ENCODE peak calls at places on chromosomes 13 and 19, in four cellular contexts. V, Q, T and I are unnamed samples.

GRCh38 chr13:110912651-110913051 is 2.2 kb downstream of the ANKRD10 start:
- DNase-seq in Q (peak; percentile 86), T (no peak), V (no peak), I (no peak)

GRCh38 chr19:55580628-55581144 is at the start of gene ZNF579:
- DNase-seq in T (peak; percentile 97), Q (peak; percentile 89), V (peak; percentile 92), I (peak; percentile 80)

GRCh38 chr13:48156466-48156865 is 61.6 kb upstream of the MED4 start:
- DNase-seq in T (no peak), V (peak; percentile 66), Q (no peak), I (peak; percentile 36)

GRCh38 chr13:23547000-23547590 is 23.1 kb upstream of the TNFRSF19 start:
- DNase-seq in Q (peak; percentile 20), V (peak; percentile 50), T (no peak), I (peak; percentile 66)

GRCh38 chr13:46556380-46556779 is 3.4 kb downstream of the LRCH1 start:
- DNase-seq in V (no peak), Q (no peak), T (no peak), I (no peak)

GRCh38 chr13:112532837-112533745 is 54.9 kb downstream of the TUBGCP3 start:
- DNase-seq in T (no peak), Q (peak; percentile 24), V (no peak), I (no peak)

GRCh38 chr19:29946645-29947044 is 4.6 kb downstream of the URI1 start:
- DNase-seq in V (no peak), Q (no peak), T (no peak), I (no peak)

GRCh38 chr13:30898721-30899188 is 7.3 kb upstream of the MEDAG start:
- DNase-seq in V (peak; percentile 57), Q (peak; percentile 84), T (peak; percentile 89), I (peak; percentile 94)

GRCh38 chr13:113926951-113927660 is 46.8 kb downstream of the C13orf46 start:
- DNase-seq in T (peak; percentile 83), Q (no peak), V (no peak), I (peak; percentile 68)

GRCh38 chr19:17504456-17504855 is 7.0 kb upstream of the PGLS start:
- DNase-seq in T (no peak), Q (no peak), V (no peak), I (no peak)